ENCODE peak calls at places on chromosome X, in ten cellular contexts. C is psoas muscle; R is K562; Y is spleen; E is SJSA1; K is left ventricle myocardium inferior; T is thoracic aorta; S is CD8-positive, alpha-beta T cell; M is left lung; A is colonic mucosa. B is an unnamed sample.
A peak's percentile ranks its signal among the peaks of the same experiment; 100 is the strongest.

GRCh38 chrX:124719060-124719459 is 372.7 kb downstream of the SH2D1A start:
- DNase-seq in A (no peak), E (no peak), Y (no peak), K (no peak), S (no peak), R (no peak), M (no peak), C (no peak), T (no peak), B (no peak)

GRCh38 chrX:149871940-149872339 is 9.0 kb upstream of the MAGEA8 start:
- DNase-seq in M (no peak), T (no peak), Y (peak; percentile 76), K (no peak), E (no peak), R (peak; percentile 59), A (peak; percentile 27), C (no peak), S (peak; percentile 47), B (peak; percentile 24)

GRCh38 chrX:115602729-115603389 is 41.9 kb downstream of the PLS3 start:
- DNase-seq in S (no peak), E (no peak), C (no peak), Y (no peak), R (no peak), K (no peak), M (no peak), A (no peak), T (no peak), B (no peak)

GRCh38 chrX:129622757-129623301 is 31.9 kb downstream of the APLN start:
- DNase-seq in S (no peak), M (no peak), K (no peak), T (no peak), A (no peak), Y (no peak), C (no peak), R (no peak), E (peak; percentile 87), B (no peak)

GRCh38 chrX:38260231-38260630 is 39.6 kb upstream of the SRPX start:
- DNase-seq in E (no peak), Y (no peak), C (no peak), K (no peak), S (no peak), R (peak; percentile 38), A (peak; percentile 44), M (no peak), T (no peak), B (no peak)

GRCh38 chrX:39591099-39591498 is 506.7 kb downstream of the BCOR start:
- DNase-seq in Y (no peak), K (no peak), E (no peak), A (no peak), M (no peak), R (no peak), T (no peak), S (no peak), C (no peak), B (no peak)

GRCh38 chrX:107632291-107632690 is 4.0 kb downstream of the PRPS1 start:
- DNase-seq in K (no peak), R (no peak), Y (no peak), E (no peak), M (no peak), A (no peak), C (no peak), T (no peak), S (no peak), B (no peak)

GRCh38 chrX:74250574-74250973 is 53.4 kb upstream of the ZCCHC13 start:
- DNase-seq in Y (no peak), E (no peak), A (no peak), K (no peak), S (no peak), R (no peak), C (no peak), T (no peak), M (no peak), B (no peak)

GRCh38 chrX:148940411-148940996 is 440.1 kb downstream of the AFF2 start:
- DNase-seq in Y (no peak), T (no peak), R (no peak), C (no peak), K (no peak), E (no peak), M (no peak), S (no peak), A (no peak), B (no peak)

GRCh38 chrX:18883234-18883960 is 100.5 kb downstream of the PHKA2 start:
- DNase-seq in C (peak; percentile 65), R (no peak), A (no peak), T (no peak), M (no peak), Y (peak; percentile 60), S (no peak), E (no peak), K (peak; percentile 69), B (no peak)

GRCh38 chrX:146363919-146364318 is 445.7 kb upstream of the CXorf51B start:
- DNase-seq in E (no peak), M (no peak), T (no peak), Y (no peak), C (no peak), K (no peak), R (no peak), A (no peak), S (no peak), B (no peak)

GRCh38 chrX:140697618-140698017 is 11.9 kb upstream of the LINC00632 start:
- DNase-seq in M (no peak), Y (no peak), R (no peak), C (no peak), E (no peak), S (no peak), T (no peak), A (no peak), K (no peak), B (no peak)

GRCh38 chrX:140701480-140701879 is 8.1 kb upstream of the LINC00632 start:
- DNase-seq in E (no peak), C (no peak), K (no peak), Y (no peak), A (no peak), S (no peak), M (no peak), R (no peak), T (no peak), B (peak; percentile 22)
- H3K4me1 ChIP-seq in E (no peaks in the 10 kb centered on the region), C (no peaks in the 10 kb centered on the region), K (no peaks in the 10 kb centered on the region), Y (no peaks in the 10 kb centered on the region), A (no peaks in the 10 kb centered on the region), S (no peaks in the 10 kb centered on the region), M (no peaks in the 10 kb centered on the region), R (no peaks in the 10 kb centered on the region), T (no peaks in the 10 kb centered on the region), B (no peaks in the 10 kb centered on the region)

DNA sequence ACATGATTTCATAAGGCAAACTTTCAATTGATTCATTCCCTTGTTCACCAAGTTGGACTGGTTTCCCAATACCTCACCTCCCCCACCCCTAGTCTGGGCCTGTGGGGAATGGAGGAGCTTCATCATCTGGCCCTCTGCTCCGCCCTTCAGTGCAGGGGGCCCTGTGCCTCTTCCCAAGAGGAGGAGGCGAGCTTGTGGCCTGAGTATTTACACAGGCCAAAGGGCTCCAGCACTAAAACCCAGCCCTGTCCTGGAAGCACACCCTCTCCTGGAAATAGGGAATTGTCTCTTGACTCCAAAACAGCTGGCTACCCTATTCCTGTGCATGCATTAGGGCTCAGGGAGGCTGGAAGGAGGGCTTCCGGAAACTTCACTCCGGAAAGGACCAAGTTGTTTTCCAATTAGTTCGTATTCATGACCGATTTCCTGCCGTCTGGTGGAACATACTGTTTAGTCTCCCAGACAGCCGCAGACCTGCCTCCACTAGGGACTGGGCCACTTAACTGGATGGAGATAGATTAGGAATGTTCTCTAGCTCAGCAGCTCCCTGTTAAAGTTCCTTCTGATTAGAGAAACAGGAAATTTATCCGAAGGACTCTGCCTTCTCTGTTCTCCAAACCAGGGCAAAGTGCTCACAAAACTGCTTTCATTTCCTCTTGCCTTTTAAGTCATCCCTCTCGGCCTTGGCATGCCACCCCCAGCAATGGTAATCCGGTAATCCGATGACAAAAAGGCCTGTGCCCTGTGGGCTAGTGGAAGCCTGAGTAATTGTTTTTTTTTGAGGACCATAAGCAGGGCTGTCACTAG is 5.8 kb downstream of the SRPX2 start:
- DNase-seq in M (no peak), S (no peak), Y (no peak), T (no peak), A (peak; percentile 78), K (peak; percentile 60), R (no peak), C (peak; percentile 87), E (no peak), B (peak; percentile 59)
- H3K4me3 ChIP-seq in M (no peak overlapping the region), S (no peak overlapping the region), Y (no peak overlapping the region), T (no peak overlapping the region), A (no peak overlapping the region), K (peak overlapping the region; percentile 6), R (no peak overlapping the region), C (no peak overlapping the region), E (no peak overlapping the region), B (no peak overlapping the region)

GRCh38 chrX:45743081-45743533 is 542.4 kb upstream of the DIPK2B start:
- DNase-seq in E (peak; percentile 48), C (no peak), A (no peak), R (peak; percentile 3), Y (no peak), S (no peak), M (no peak), T (no peak), K (no peak), B (no peak)

GRCh38 chrX:45740291-45740690 is 539.6 kb upstream of the DIPK2B start:
- DNase-seq in C (no peak), E (no peak), M (no peak), T (no peak), K (no peak), S (no peak), Y (no peak), A (no peak), R (no peak), B (no peak)

GRCh38 chrX:45745479-45745878 is 544.8 kb upstream of the DIPK2B start:
- DNase-seq in S (no peak), A (no peak), M (no peak), E (no peak), K (no peak), Y (no peak), R (no peak), C (no peak), T (no peak), B (no peak)

GRCh38 chrX:45747905-45748304 is 547.2 kb upstream of the DIPK2B start:
- DNase-seq in T (no peak), E (no peak), C (no peak), A (no peak), S (no peak), M (no peak), K (no peak), Y (no peak), R (no peak), B (no peak)

GRCh38 chrX:45743906-45744625 is 543.4 kb upstream of the DIPK2B start:
- DNase-seq in R (no peak), E (no peak), K (no peak), A (no peak), Y (no peak), S (no peak), M (no peak), C (no peak), T (no peak), B (no peak)
- H3K27ac ChIP-seq in R (no peak overlapping the region), E (no peak overlapping the region), K (no peak overlapping the region), A (no peak overlapping the region), Y (no peak overlapping the region), S (no peak overlapping the region), M (no peak overlapping the region), C (no peak overlapping the region), T (no peak overlapping the region), B (no peak overlapping the region)

GRCh38 chrX:46587158-46587557 is 13.6 kb downstream of the CHST7 start:
- DNase-seq in C (no peak), K (no peak), R (no peak), T (no peak), A (no peak), Y (no peak), E (peak; percentile 57), M (no peak), S (no peak), B (no peak)
- H3K4me1 ChIP-seq in C (peaks cover 18% of the 10 kb centered on the region), K (peaks cover 84% of the 10 kb centered on the region), R (no peaks in the 10 kb centered on the region), T (peaks cover 51% of the 10 kb centered on the region), A (no peaks in the 10 kb centered on the region), Y (peaks cover 16% of the 10 kb centered on the region), E (peaks cover 71% of the 10 kb centered on the region), M (peaks cover 17% of the 10 kb centered on the region), S (peaks cover 8% of the 10 kb centered on the region), B (no peaks in the 10 kb centered on the region)

B was measured in testis.